ENCODE peak calls at places on chromosomes 12 and 14, in eight cellular contexts. K is activated CD4-positive, alpha-beta T cell treated with anti-CD3 and anti-CD28 coated beads, Interleukin-2, amount 50 U/mL, for 24 hours; L is AG10803; E is NCI-H774; R is MM.1S; C is breast epithelium; Q is EH; O is heart left ventricle. A is an unnamed sample.
A peak's percentile ranks its signal among the peaks of the same experiment; 100 is the strongest.

GRCh38 chr12:47742253-47742825 is 16.3 kb downstream of the RAPGEF3 start:
- DNase-seq in K (peak; percentile 68), C (peak; percentile 68), E (no peak), L (no peak), Q (peak; percentile 39), R (peak; percentile 47), O (no peak), A (no peak)

GRCh38 chr14:56357478-56357877 is 222.1 kb upstream of the TMEM260 start:
- DNase-seq in O (no peak), C (no peak), Q (no peak), K (no peak), R (no peak), L (no peak), E (no peak), A (no peak)

GRCh38 chr12:96237465-96238077 is 43.4 kb downstream of the ELK3 start:
- DNase-seq in O (peak; percentile 64), K (peak; percentile 37), R (no peak), C (no peak), Q (peak; percentile 97), L (peak; percentile 98), E (no peak), A (no peak)

GRCh38 chr12:102960766-102961487 is 3.5 kb downstream of the ASCL1 start:
- DNase-seq in E (peak; percentile 86), L (no peak), K (no peak), C (no peak), Q (no peak), R (no peak), O (no peak), A (peak; percentile 70)

GRCh38 chr12:6752181-6752930 is 585 bp downstream of the MLF2 start:
- DNase-seq in R (no peak), O (no peak), E (no peak), K (no peak), L (peak; percentile 52), C (no peak), Q (peak; percentile 73), A (no peak)

GRCh38 chr12:107684990-107685359 is 624 bp upstream of the PWP1 start:
- DNase-seq in Q (peak; percentile 33), E (peak; percentile 55), K (peak; percentile 28), L (peak; percentile 11), O (no peak), R (peak; percentile 7), C (no peak), A (peak; percentile 25)

GRCh38 chr14:69956970-69957369 is 77.8 kb downstream of the SMOC1 start:
- DNase-seq in C (no peak), Q (no peak), O (no peak), K (no peak), L (no peak), E (no peak), R (no peak), A (no peak)

GRCh38 chr12:46373303-46374182 is 970 bp upstream of the SLC38A2 start:
- DNase-seq in E (no peak), L (no peak), C (peak; percentile 67), R (peak; percentile 53), K (peak; percentile 17), O (peak; percentile 57), Q (peak; percentile 69), A (no peak)

GRCh38 chr12:51320695-51321320 is 3.2 kb downstream of the BIN2 start:
- DNase-seq in Q (peak; percentile 44), E (no peak), K (no peak), L (peak; percentile 81), C (no peak), R (peak; percentile 76), O (no peak), A (no peak)

GRCh38 chr12:51907083-51907863 is at the start of gene ACVRL1:
- DNase-seq in Q (peak; percentile 59), K (no peak), E (no peak), L (peak; percentile 34), O (peak; percentile 75), R (no peak), C (no peak), A (no peak)

GRCh38 chr12:130576286-130576933 is 139.7 kb downstream of the RIMBP2 start:
- DNase-seq in E (no peak), O (no peak), Q (no peak), R (no peak), L (no peak), C (no peak), K (no peak), A (no peak)

GRCh38 chr14:76917759-76918175 is 91.6 kb downstream of the LRRC74A start:
- DNase-seq in C (no peak), Q (peak; percentile 27), L (peak; percentile 22), O (peak; percentile 88), R (no peak), K (no peak), E (no peak), A (peak; percentile 68)